ENCODE peak calls at places on chromosome 3, in five cellular contexts. K is A549, C is psoas muscle, X is spleen, R is right lobe of liver. L is an unnamed sample.
A peak's percentile ranks its signal among the peaks of the same experiment; 100 is the strongest.

GRCh38 chr3:160617636-160618035 is 52.3 kb upstream of the KPNA4 start:
- DNase-seq in R (no peak), X (no peak), C (no peak), K (no peak), L (no peak)

GRCh38 chr3:146163584-146163983 is 2.6 kb upstream of the PLOD2 start:
- DNase-seq in C (no peak), X (no peak), K (peak; percentile 77), R (no peak), L (no peak)

GRCh38 chr3:131053021-131053420 is 26.3 kb downstream of the NEK11 start:
- DNase-seq in C (no peak), K (no peak), X (no peak), R (no peak), L (no peak)

GRCh38 chr3:57675530-57675929 is 17.3 kb downstream of the DENND6A start:
- DNase-seq in X (no peak), K (no peak), C (no peak), R (no peak), L (no peak)

GRCh38 chr3:135891121-135891520 is 74.4 kb upstream of the PPP2R3A start:
- DNase-seq in C (no peak), K (no peak), R (no peak), X (no peak), L (no peak)

GRCh38 chr3:171108066-171108465 is 81.5 kb upstream of the SLC2A2 start:
- DNase-seq in K (no peak), R (no peak), C (no peak), X (no peak), L (no peak)

GRCh38 chr3:23202203-23202920 is 765 bp upstream of the UBE2E2 start:
- DNase-seq in C (no peak), K (no peak), X (no peak), R (no peak), L (peak; percentile 37)

GRCh38 chr3:189235214-189235613 is 63.4 kb downstream of the TPRG1 start:
- DNase-seq in K (no peak), R (no peak), C (no peak), X (no peak), L (no peak)

GRCh38 chr3:149547413-149547812 is 72.9 kb downstream of the TM4SF4 start:
- DNase-seq in C (peak; percentile 78), X (no peak), K (no peak), R (peak; percentile 68), L (peak; percentile 19)

GRCh38 chr3:126811530-126811929 is 107.5 kb downstream of the CHCHD6 start:
- DNase-seq in X (no peak), C (no peak), R (no peak), K (no peak), L (no peak)

GRCh38 chr3:166114448-166114847 is 277.2 kb upstream of the BCHE start:
- DNase-seq in R (no peak), X (no peak), C (no peak), K (no peak), L (no peak)

GRCh38 chr3:116064646-116065045 is 380.6 kb downstream of the LSAMP start:
- DNase-seq in C (no peak), X (no peak), K (no peak), R (no peak), L (no peak)

GRCh38 chr3:126126292-126126691 is 42.4 kb upstream of the SLC41A3 start:
- DNase-seq in K (no peak), C (peak; percentile 40), R (peak; percentile 42), X (peak; percentile 47), L (peak; percentile 34)

GRCh38 chr3:120093923-120094775 is at the start of gene GSK3B:
- DNase-seq in X (peak; percentile 99), K (peak; percentile 37), R (peak; percentile 86), C (no peak), L (peak; percentile 80)

GRCh38 chr3:113354307-113354706 is 87.0 kb downstream of the CFAP44 start:
- DNase-seq in K (no peak), C (no peak), R (no peak), X (no peak), L (no peak)

GRCh38 chr3:127409421-127410136 is 121.7 kb upstream of the PRR20G start:
- DNase-seq in R (no peak), C (peak; percentile 15), K (no peak), X (peak; percentile 64), L (no peak)

GRCh38 chr3:12170207-12170606 is 11.5 kb upstream of the TIMP4 start:
- DNase-seq in X (no peak), K (no peak), C (no peak), R (no peak), L (no peak)

GRCh38 chr3:66423791-66424190 is 77.0 kb downstream of the LRIG1 start:
- DNase-seq in C (peak; percentile 10), K (no peak), X (no peak), R (no peak), L (no peak)

GRCh38 chr3:17602126-17602525 is 140.3 kb downstream of the TBC1D5 start:
- DNase-seq in R (no peak), C (no peak), K (no peak), X (no peak), L (no peak)

GRCh38 chr3:138408751-138409161 is 25.7 kb upstream of the ESYT3 start:
- DNase-seq in R (no peak), X (no peak), C (no peak), K (no peak), L (no peak)

GRCh38 chr3:123884258-123884831 is at the start of gene MYLK:
- DNase-seq in K (peak; percentile 83), X (peak; percentile 82), C (peak; percentile 86), R (peak; percentile 87), L (peak; percentile 83)

DNA sequence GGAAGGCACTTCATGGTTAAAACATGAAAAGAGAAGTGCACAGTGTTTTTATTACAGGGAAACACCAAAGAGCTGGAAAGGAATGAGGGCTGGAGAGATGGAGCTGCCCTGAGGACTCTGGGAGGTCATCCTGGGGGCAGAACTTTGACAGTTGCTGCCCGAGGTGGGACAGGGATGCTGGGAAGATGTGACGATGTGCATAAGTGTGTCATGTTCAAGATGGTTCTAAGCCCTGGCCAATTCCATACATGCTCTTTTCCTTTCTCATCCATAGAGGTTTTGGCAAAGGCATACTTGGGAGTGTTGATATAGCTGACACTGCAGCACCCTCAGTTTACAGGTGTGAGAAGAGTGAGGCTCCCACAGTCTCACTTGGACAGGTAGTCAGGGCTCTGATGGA is 23.8 kb downstream of the LPP start:
- DNase-seq in C (no peak), X (no peak), R (no peak), K (no peak), L (no peak)
- H3K27ac ChIP-seq in C (no peak overlapping the region), X (no peak overlapping the region), R (no peak overlapping the region), K (peak overlapping the region; percentile 44), L (no peak overlapping the region)

GRCh38 chr3:30456263-30456662 is 150.1 kb upstream of the TGFBR2 start:
- DNase-seq in K (no peak), C (no peak), X (no peak), R (no peak), L (no peak)
- H3K4me1 ChIP-seq in K (no peaks in the 10 kb centered on the region), C (no peaks in the 10 kb centered on the region), X (no peaks in the 10 kb centered on the region), R (no peaks in the 10 kb centered on the region), L (no peaks in the 10 kb centered on the region)

DNA sequence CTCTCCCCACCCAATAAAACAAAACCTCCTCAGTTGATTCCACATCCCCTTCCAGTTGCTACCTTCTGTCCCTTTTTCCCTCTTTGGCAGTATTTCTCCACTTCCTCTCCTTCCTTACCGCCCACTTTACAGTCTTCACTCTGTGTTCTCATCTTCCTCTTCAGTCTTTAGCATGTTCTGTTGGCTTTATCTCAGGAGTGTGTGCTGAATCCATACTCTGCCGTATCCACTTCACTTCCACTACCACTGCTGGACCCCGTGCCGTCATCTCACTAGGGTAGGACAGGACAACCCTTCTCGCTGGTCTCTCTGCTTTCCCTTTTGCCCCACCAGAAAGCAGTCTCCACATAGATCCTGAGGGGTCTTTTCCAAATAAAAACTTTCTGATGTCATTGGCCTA is 74.3 kb downstream of the FNDC3B start:
- DNase-seq in R (no peak), X (no peak), K (no peak), C (no peak), L (no peak)
- H3K27ac ChIP-seq in R (no peak overlapping the region), X (no peak overlapping the region), K (no peak overlapping the region), C (no peak overlapping the region), L (no peak overlapping the region)

GRCh38 chr3:14425574-14426304 is 23.3 kb downstream of the SLC6A6 start:
- DNase-seq in R (no peak), C (no peak), K (no peak), X (peak; percentile 92), L (no peak)
- H3K4me1 ChIP-seq in R (no peaks in the 10 kb centered on the region), C (peaks cover 65% of the 10 kb centered on the region), K (peaks cover 75% of the 10 kb centered on the region), X (peaks cover 73% of the 10 kb centered on the region), L (no peaks in the 10 kb centered on the region)

GRCh38 chr3:15151166-15151565 is 52.2 kb upstream of the RBSN start:
- DNase-seq in R (no peak), K (peak; percentile 28), X (no peak), C (no peak), L (no peak)
- H3K27ac ChIP-seq in R (no peak overlapping the region), K (no peak overlapping the region), X (no peak overlapping the region), C (no peak overlapping the region), L (no peak overlapping the region)

GRCh38 chr3:177813322-177813721 is 616.0 kb upstream of the TBL1XR1 start:
- DNase-seq in R (no peak), X (no peak), K (no peak), C (peak; percentile 71), L (no peak)
- H3K4me1 ChIP-seq in R (peaks cover 5% of the 10 kb centered on the region), X (peaks cover 11% of the 10 kb centered on the region), K (peaks cover 60% of the 10 kb centered on the region), C (peaks cover 15% of the 10 kb centered on the region), L (peaks cover 5% of the 10 kb centered on the region)

GRCh38 chr3:25235033-25235432 is 193.0 kb upstream of the RARB start:
- DNase-seq in X (no peak), C (no peak), R (no peak), K (no peak), L (no peak)
- H3K27ac ChIP-seq in X (no peak overlapping the region), C (no peak overlapping the region), R (no peak overlapping the region), K (peak overlapping the region; percentile 19), L (no peak overlapping the region)

L was measured in pancreas.